ENCODE peak calls at places on chromosomes 7 and 10, in six cellular contexts. One of them, this sample, is unnamed.

GRCh38 chr7:104124469-104124868 is 83.3 kb downstream of the ORC5 start:
- DNase-seq in GM23338: no peak
- DNase-seq in CD8-positive, alpha-beta T cell: no peak
- DNase-seq in PC-3: no peak
- DNase-seq in SK-N-SH: no peak
- DNase-seq in H9: no peak
- DNase-seq in this sample: no peak

GRCh38 chr10:15472431-15473400 is 101.6 kb upstream of the FAM171A1 start:
- DNase-seq in GM23338: peak; percentile 63
- DNase-seq in CD8-positive, alpha-beta T cell: no peak
- DNase-seq in PC-3: peak; percentile 1
- DNase-seq in SK-N-SH: no peak
- DNase-seq in H9: peak; percentile 64
- DNase-seq in this sample: no peak

GRCh38 chr7:29365423-29365822 is 170.8 kb downstream of the CHN2 start:
- DNase-seq in GM23338: no peak
- DNase-seq in CD8-positive, alpha-beta T cell: no peak
- DNase-seq in PC-3: no peak
- DNase-seq in SK-N-SH: no peak
- DNase-seq in H9: no peak
- DNase-seq in this sample: no peak

GRCh38 chr7:142909921-142910521 is 23.5 kb downstream of the TRPV5 start:
- DNase-seq in GM23338: no peak
- DNase-seq in CD8-positive, alpha-beta T cell: no peak
- DNase-seq in PC-3: no peak
- DNase-seq in SK-N-SH: no peak
- DNase-seq in H9: no peak
- DNase-seq in this sample: no peak

GRCh38 chr10:98748298-98748697 is 301.6 kb upstream of the HPS1 start:
- DNase-seq in GM23338: peak; percentile 83
- DNase-seq in CD8-positive, alpha-beta T cell: no peak
- DNase-seq in PC-3: peak; percentile 42
- DNase-seq in SK-N-SH: peak; percentile 24
- DNase-seq in H9: peak; percentile 28
- DNase-seq in this sample: peak; percentile 21

GRCh38 chr7:100484636-100485114 is 948 bp downstream of the NYAP1 start:
- DNase-seq in GM23338: no peak
- DNase-seq in CD8-positive, alpha-beta T cell: no peak
- DNase-seq in PC-3: no peak
- DNase-seq in SK-N-SH: no peak
- DNase-seq in H9: no peak
- DNase-seq in this sample: no peak

GRCh38 chr7:92056276-92056675 is 78.0 kb downstream of the CYP51A1 start:
- DNase-seq in GM23338: no peak
- DNase-seq in CD8-positive, alpha-beta T cell: no peak
- DNase-seq in PC-3: no peak
- DNase-seq in SK-N-SH: no peak
- DNase-seq in H9: no peak
- DNase-seq in this sample: no peak

GRCh38 chr10:77157248-77158019 is 480.2 kb downstream of the KCNMA1 start:
- DNase-seq in GM23338: no peak
- DNase-seq in CD8-positive, alpha-beta T cell: no peak
- DNase-seq in PC-3: no peak
- DNase-seq in SK-N-SH: no peak
- DNase-seq in H9: no peak
- DNase-seq in this sample: peak; percentile 50

GRCh38 chr10:32793033-32793432 is 165.0 kb downstream of the ITGB1 start:
- DNase-seq in GM23338: no peak
- DNase-seq in CD8-positive, alpha-beta T cell: no peak
- DNase-seq in PC-3: no peak
- DNase-seq in SK-N-SH: no peak
- DNase-seq in H9: no peak
- DNase-seq in this sample: no peak

GRCh38 chr10:5811387-5811821 is 1.8 kb downstream of the GDI2 start:
- DNase-seq in GM23338: peak; percentile 39
- DNase-seq in CD8-positive, alpha-beta T cell: no peak
- DNase-seq in PC-3: peak; percentile 40
- DNase-seq in SK-N-SH: no peak
- DNase-seq in H9: no peak
- DNase-seq in this sample: peak; percentile 20

GRCh38 chr10:44253769-44254462 is 131.0 kb downstream of the CXCL12 start:
- DNase-seq in GM23338: no peak
- DNase-seq in CD8-positive, alpha-beta T cell: no peak
- DNase-seq in PC-3: peak; percentile 63
- DNase-seq in SK-N-SH: no peak
- DNase-seq in H9: no peak
- DNase-seq in this sample: no peak

GRCh38 chr10:113754125-113754524 is 2.6 kb downstream of the PLEKHS1 start:
- DNase-seq in GM23338: no peak
- DNase-seq in CD8-positive, alpha-beta T cell: no peak
- DNase-seq in PC-3: no peak
- DNase-seq in SK-N-SH: no peak
- DNase-seq in H9: no peak
- DNase-seq in this sample: no peak

DNA sequence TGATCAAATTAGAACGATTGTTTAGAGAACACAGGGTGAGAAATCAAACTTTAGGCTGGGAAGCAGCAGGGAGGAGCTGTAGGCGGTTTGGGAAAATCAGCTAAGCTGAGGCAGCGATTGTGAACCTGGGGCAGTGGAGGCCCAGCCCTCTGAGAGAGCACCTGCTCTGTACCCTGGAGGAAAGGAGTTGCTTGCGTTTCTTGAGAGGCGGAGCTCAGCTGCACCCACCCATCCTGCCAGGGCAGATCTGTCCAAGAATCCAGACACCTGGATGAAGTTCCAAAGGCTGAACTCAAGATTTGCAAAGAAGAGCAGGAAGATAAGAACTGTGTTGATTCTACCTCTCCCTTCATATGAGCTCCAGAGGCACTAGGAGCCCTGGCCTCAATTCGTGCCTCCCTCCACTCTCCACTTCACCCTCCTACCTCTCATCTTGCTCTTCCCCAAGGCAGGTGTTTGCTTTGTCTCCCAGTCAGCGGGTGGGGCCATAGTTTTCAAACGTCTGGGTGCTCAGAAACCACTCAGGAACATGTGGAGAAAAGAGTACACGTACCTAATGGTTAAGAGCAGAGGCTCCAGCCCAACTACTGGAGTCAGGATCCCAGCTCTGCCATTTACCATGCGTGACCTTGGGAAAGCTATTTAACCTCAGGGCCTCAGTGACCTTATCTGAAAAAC is 21.5 kb upstream of the TMEM213 start:
- DNase-seq in GM23338: no peak
- DNase-seq in CD8-positive, alpha-beta T cell: no peak
- DNase-seq in PC-3: no peak
- DNase-seq in SK-N-SH: no peak
- DNase-seq in H9: no peak
- DNase-seq in this sample: peak; percentile 19
- H3K4me1 ChIP-seq in GM23338: peaks cover 5% of the 10 kb centered on the region
- H3K4me1 ChIP-seq in CD8-positive, alpha-beta T cell: no peaks in the 10 kb centered on the region
- H3K4me1 ChIP-seq in PC-3: no peaks in the 10 kb centered on the region
- H3K4me1 ChIP-seq in SK-N-SH: no peaks in the 10 kb centered on the region
- H3K4me1 ChIP-seq in H9: peaks cover 4% of the 10 kb centered on the region
- H3K4me1 ChIP-seq in this sample: no peaks in the 10 kb centered on the region

DNA sequence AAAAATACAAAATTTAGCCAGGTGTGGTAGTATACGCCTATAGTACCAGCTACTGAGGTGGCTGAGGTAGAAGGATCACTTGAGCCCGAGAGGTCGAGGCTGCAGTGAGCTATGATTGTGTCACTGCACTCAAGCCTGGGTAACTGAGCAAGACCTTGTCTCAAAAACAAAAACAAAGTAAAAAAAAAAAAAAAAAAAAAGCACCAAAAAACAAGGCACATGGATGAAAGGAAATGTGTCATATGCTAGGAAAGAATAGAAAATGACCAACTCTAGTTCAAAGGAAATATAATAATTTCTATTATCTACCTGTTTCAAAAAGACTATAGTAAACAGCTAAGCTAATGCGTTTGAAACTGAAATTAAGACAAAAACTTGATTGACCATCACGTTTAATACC is 33.8 kb downstream of the UBE2H start:
- DNase-seq in GM23338: no peak
- DNase-seq in CD8-positive, alpha-beta T cell: no peak
- DNase-seq in PC-3: no peak
- DNase-seq in SK-N-SH: no peak
- DNase-seq in H9: no peak
- DNase-seq in this sample: no peak
- H3K4me1 ChIP-seq in GM23338: peaks cover 14% of the 10 kb centered on the region
- H3K4me1 ChIP-seq in CD8-positive, alpha-beta T cell: peaks cover 36% of the 10 kb centered on the region
- H3K4me1 ChIP-seq in PC-3: peaks cover 6% of the 10 kb centered on the region
- H3K4me1 ChIP-seq in SK-N-SH: peaks cover 13% of the 10 kb centered on the region
- H3K4me1 ChIP-seq in H9: peaks cover 3% of the 10 kb centered on the region
- H3K4me1 ChIP-seq in this sample: peaks cover 3% of the 10 kb centered on the region

GRCh38 chr10:95405655-95406054 is 114.9 kb upstream of the PDLIM1 start:
- DNase-seq in GM23338: no peak
- DNase-seq in CD8-positive, alpha-beta T cell: no peak
- DNase-seq in PC-3: no peak
- DNase-seq in SK-N-SH: no peak
- DNase-seq in H9: no peak
- DNase-seq in this sample: no peak
- H3K4me1 ChIP-seq in GM23338: peaks cover 21% of the 10 kb centered on the region
- H3K4me1 ChIP-seq in CD8-positive, alpha-beta T cell: no peaks in the 10 kb centered on the region
- H3K4me1 ChIP-seq in PC-3: peaks cover 53% of the 10 kb centered on the region
- H3K4me1 ChIP-seq in SK-N-SH: peaks cover 7% of the 10 kb centered on the region
- H3K4me1 ChIP-seq in H9: peaks cover 7% of the 10 kb centered on the region
- H3K4me1 ChIP-seq in this sample: peaks cover 3% of the 10 kb centered on the region

GRCh38 chr7:22658031-22658430 is 69.0 kb upstream of the IL6 start:
- DNase-seq in GM23338: no peak
- DNase-seq in CD8-positive, alpha-beta T cell: no peak
- DNase-seq in PC-3: no peak
- DNase-seq in SK-N-SH: no peak
- DNase-seq in H9: no peak
- DNase-seq in this sample: no peak
- H3K4me1 ChIP-seq in GM23338: peaks cover 6% of the 10 kb centered on the region
- H3K4me1 ChIP-seq in CD8-positive, alpha-beta T cell: no peaks in the 10 kb centered on the region
- H3K4me1 ChIP-seq in PC-3: no peaks in the 10 kb centered on the region
- H3K4me1 ChIP-seq in SK-N-SH: no peaks in the 10 kb centered on the region
- H3K4me1 ChIP-seq in H9: no peaks in the 10 kb centered on the region
- H3K4me1 ChIP-seq in this sample: no peaks in the 10 kb centered on the region

DNA sequence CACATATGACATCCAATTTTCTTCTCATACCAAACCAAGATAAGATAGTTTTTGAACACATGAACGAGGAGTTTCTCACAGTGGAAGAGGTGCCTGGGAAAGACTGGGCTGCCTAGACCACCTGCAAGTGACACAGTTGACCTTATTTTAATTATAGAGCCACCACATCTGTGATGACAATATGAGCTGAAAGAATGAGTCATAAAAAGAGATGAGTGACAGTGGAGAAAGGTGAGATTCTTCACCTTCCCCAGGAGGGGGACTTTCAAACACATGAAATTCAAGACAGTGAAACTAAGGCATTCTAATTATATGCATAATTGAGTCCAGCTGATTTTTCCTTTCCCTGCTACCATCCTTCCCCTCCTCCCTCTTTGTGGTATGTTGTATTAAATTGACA is 475.5 kb downstream of the NXPH1 start:
- DNase-seq in GM23338: no peak
- DNase-seq in CD8-positive, alpha-beta T cell: no peak
- DNase-seq in PC-3: no peak
- DNase-seq in SK-N-SH: no peak
- DNase-seq in H9: no peak
- DNase-seq in this sample: no peak
- H3K4me1 ChIP-seq in GM23338: peaks cover 9% of the 10 kb centered on the region
- H3K4me1 ChIP-seq in CD8-positive, alpha-beta T cell: no peaks in the 10 kb centered on the region
- H3K4me1 ChIP-seq in PC-3: no peaks in the 10 kb centered on the region
- H3K4me1 ChIP-seq in SK-N-SH: peaks cover 10% of the 10 kb centered on the region
- H3K4me1 ChIP-seq in H9: no peaks in the 10 kb centered on the region
- H3K4me1 ChIP-seq in this sample: no peaks in the 10 kb centered on the region

DNA sequence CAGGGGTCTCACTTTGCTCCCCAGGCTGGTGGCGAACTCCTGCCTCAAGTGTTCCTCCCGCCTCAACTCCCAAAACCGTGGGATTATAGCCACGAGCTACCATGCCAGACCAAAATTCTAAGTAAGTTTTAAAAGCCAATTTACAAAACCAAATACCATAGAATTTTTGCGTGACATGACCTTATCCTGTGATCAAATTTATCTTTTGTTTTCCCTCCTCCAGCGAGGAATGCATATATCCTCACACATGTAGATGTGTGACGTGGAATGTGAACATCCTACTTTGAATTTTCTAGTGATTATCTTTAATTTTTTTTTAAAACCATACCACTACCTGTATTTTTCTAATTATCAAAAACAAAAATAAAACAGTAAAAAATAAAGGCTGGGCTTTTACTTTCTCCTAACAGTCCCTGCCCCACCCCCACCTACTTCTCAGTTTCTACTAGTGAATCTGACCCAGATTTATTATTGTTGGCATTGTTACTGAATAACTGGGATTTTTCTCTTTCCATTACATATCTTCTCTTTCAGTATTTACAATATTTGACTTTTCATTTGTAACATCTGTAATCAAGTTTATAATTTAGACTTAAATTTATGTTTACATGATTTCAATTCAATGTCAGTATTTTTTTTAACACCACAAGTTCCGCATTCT is 26.0 kb downstream of the CYTH3 start:
- DNase-seq in GM23338: no peak
- DNase-seq in CD8-positive, alpha-beta T cell: no peak
- DNase-seq in PC-3: no peak
- DNase-seq in SK-N-SH: no peak
- DNase-seq in H9: no peak
- DNase-seq in this sample: no peak
- H3K4me1 ChIP-seq in GM23338: peaks cover 20% of the 10 kb centered on the region
- H3K4me1 ChIP-seq in CD8-positive, alpha-beta T cell: no peaks in the 10 kb centered on the region
- H3K4me1 ChIP-seq in PC-3: peaks cover 11% of the 10 kb centered on the region
- H3K4me1 ChIP-seq in SK-N-SH: peaks cover 5% of the 10 kb centered on the region
- H3K4me1 ChIP-seq in H9: peaks cover 2% of the 10 kb centered on the region
- H3K4me1 ChIP-seq in this sample: no peaks in the 10 kb centered on the region

GRCh38 chr10:452512-453504 is 236.7 kb downstream of the DIP2C start:
- DNase-seq in GM23338: no peak
- DNase-seq in CD8-positive, alpha-beta T cell: no peak
- DNase-seq in PC-3: no peak
- DNase-seq in SK-N-SH: peak; percentile 69
- DNase-seq in H9: no peak
- DNase-seq in this sample: no peak
- H3K4me1 ChIP-seq in GM23338: no peaks in the 10 kb centered on the region
- H3K4me1 ChIP-seq in CD8-positive, alpha-beta T cell: peaks cover 56% of the 10 kb centered on the region
- H3K4me1 ChIP-seq in PC-3: peaks cover 7% of the 10 kb centered on the region
- H3K4me1 ChIP-seq in SK-N-SH: peaks cover 25% of the 10 kb centered on the region
- H3K4me1 ChIP-seq in H9: no peaks in the 10 kb centered on the region
- H3K4me1 ChIP-seq in this sample: no peaks in the 10 kb centered on the region

GRCh38 chr10:102919237-102919959 is 1.3 kb downstream of the CNNM2 start:
- DNase-seq in GM23338: peak; percentile 59
- DNase-seq in CD8-positive, alpha-beta T cell: no peak
- DNase-seq in PC-3: no peak
- DNase-seq in SK-N-SH: peak; percentile 38
- DNase-seq in H9: peak; percentile 41
- DNase-seq in this sample: peak; percentile 42
- H3K4me1 ChIP-seq in GM23338: peaks cover 23% of the 10 kb centered on the region
- H3K4me1 ChIP-seq in CD8-positive, alpha-beta T cell: peaks cover 54% of the 10 kb centered on the region
- H3K4me1 ChIP-seq in PC-3: peaks cover 22% of the 10 kb centered on the region
- H3K4me1 ChIP-seq in SK-N-SH: peaks cover 28% of the 10 kb centered on the region
- H3K4me1 ChIP-seq in H9: no peaks in the 10 kb centered on the region
- H3K4me1 ChIP-seq in this sample: peaks cover 3% of the 10 kb centered on the region

This sample was measured in colonic mucosa.